ENCODE peak calls at places on chromosomes 7 and 10, in six cellular contexts. One of them, this sample, is unnamed.

GRCh38 chr10:42755028-42755451 is 27.6 kb upstream of the BMS1 start:
- DNase-seq in breast epithelium: no peak
- DNase-seq in activated CD8-positive, alpha-beta T cell treated with anti-CD3 and anti-CD28 coated beads for 36 hours: no peak
- DNase-seq in right atrium auricular region: no peak
- DNase-seq in PC-3: no peak
- DNase-seq in Calu3: peak
- DNase-seq in this sample: no peak

GRCh38 chr10:66813122-66813521 is 112.7 kb upstream of the LRRTM3 start:
- DNase-seq in PC-3: no peak
- DNase-seq in right atrium auricular region: no peak
- DNase-seq in activated CD8-positive, alpha-beta T cell treated with anti-CD3 and anti-CD28 coated beads for 36 hours: no peak
- DNase-seq in Calu3: no peak
- DNase-seq in breast epithelium: no peak
- DNase-seq in this sample: no peak

GRCh38 chr7:66500087-66500486 is 128.6 kb upstream of the KCTD7 start:
- DNase-seq in Calu3: no peak
- DNase-seq in PC-3: no peak
- DNase-seq in right atrium auricular region: no peak
- DNase-seq in activated CD8-positive, alpha-beta T cell treated with anti-CD3 and anti-CD28 coated beads for 36 hours: peak
- DNase-seq in breast epithelium: no peak
- DNase-seq in this sample: no peak

GRCh38 chr7:2018786-2019692 is 213.7 kb downstream of the MAD1L1 start:
- DNase-seq in Calu3: no peak
- DNase-seq in breast epithelium: no peak
- DNase-seq in PC-3: peak
- DNase-seq in activated CD8-positive, alpha-beta T cell treated with anti-CD3 and anti-CD28 coated beads for 36 hours: no peak
- DNase-seq in right atrium auricular region: peak
- DNase-seq in this sample: no peak

GRCh38 chr10:34231441-34232180 is 583.5 kb downstream of the PARD3 start:
- DNase-seq in breast epithelium: no peak
- DNase-seq in activated CD8-positive, alpha-beta T cell treated with anti-CD3 and anti-CD28 coated beads for 36 hours: no peak
- DNase-seq in Calu3: no peak
- DNase-seq in right atrium auricular region: no peak
- DNase-seq in PC-3: no peak
- DNase-seq in this sample: no peak

GRCh38 chr7:37493123-37493522 is 44.5 kb upstream of the ELMO1 start:
- DNase-seq in activated CD8-positive, alpha-beta T cell treated with anti-CD3 and anti-CD28 coated beads for 36 hours: no peak
- DNase-seq in right atrium auricular region: no peak
- DNase-seq in breast epithelium: no peak
- DNase-seq in PC-3: no peak
- DNase-seq in Calu3: no peak
- DNase-seq in this sample: no peak

GRCh38 chr10:126384269-126384873 is 3.9 kb downstream of the ADAM12 start:
- DNase-seq in right atrium auricular region: no peak
- DNase-seq in Calu3: no peak
- DNase-seq in breast epithelium: no peak
- DNase-seq in PC-3: peak
- DNase-seq in activated CD8-positive, alpha-beta T cell treated with anti-CD3 and anti-CD28 coated beads for 36 hours: no peak
- DNase-seq in this sample: no peak

GRCh38 chr10:60101821-60102220 is 195.5 kb upstream of the CCDC6 start:
- DNase-seq in activated CD8-positive, alpha-beta T cell treated with anti-CD3 and anti-CD28 coated beads for 36 hours: no peak
- DNase-seq in Calu3: no peak
- DNase-seq in breast epithelium: no peak
- DNase-seq in PC-3: peak
- DNase-seq in right atrium auricular region: no peak
- DNase-seq in this sample: no peak

GRCh38 chr7:76206633-76207032 is 4.9 kb downstream of the SRRM3 start:
- DNase-seq in breast epithelium: no peak
- DNase-seq in Calu3: peak
- DNase-seq in PC-3: no peak
- DNase-seq in right atrium auricular region: no peak
- DNase-seq in activated CD8-positive, alpha-beta T cell treated with anti-CD3 and anti-CD28 coated beads for 36 hours: no peak
- DNase-seq in this sample: no peak

DNA sequence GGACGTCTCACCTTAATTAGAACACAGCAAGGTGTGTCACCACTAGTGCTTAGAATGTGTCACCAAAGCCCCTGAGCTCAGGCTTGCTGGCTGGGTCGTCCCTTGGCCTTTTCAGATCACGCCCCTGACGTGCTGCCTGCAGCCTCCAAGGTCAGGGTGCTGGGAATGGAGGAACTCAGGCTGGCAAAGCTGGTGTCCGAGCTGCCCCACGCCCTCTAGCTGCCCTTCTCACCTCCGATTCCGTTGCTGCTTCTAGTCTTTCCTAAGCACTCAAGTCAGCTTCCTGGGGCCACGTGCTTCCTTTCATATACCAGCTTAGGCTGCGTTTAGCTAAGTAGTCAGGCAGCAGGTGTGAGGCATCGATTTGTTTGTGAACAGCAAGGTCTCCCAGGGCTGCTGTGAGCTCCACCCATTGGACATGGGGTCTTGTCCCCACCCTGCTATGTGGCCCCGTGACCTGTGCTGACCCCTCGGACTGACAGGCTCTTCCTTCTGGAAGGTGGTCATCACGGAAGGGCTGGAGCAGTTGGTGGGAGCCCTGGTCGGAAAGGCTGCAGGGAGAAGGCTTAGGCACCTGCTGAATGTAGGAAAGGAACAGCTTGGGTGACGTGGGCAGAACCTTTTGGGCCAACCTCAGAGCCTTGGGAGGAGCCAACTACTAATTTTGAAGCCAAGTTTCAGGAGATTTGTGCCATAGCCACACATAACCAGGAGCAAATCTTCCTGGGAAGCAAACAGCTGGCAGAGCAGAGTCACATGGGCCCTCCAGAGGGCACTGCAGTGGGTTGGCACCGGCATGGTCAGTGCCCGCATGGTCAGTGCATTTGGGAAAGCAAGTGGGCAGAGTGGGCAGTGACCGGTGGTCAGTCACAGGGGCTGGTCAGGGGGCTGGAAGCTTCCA is 28.8 kb downstream of the VIPR2 start:
- DNase-seq in breast epithelium: no peak
- DNase-seq in activated CD8-positive, alpha-beta T cell treated with anti-CD3 and anti-CD28 coated beads for 36 hours: no peak
- DNase-seq in Calu3: no peak
- DNase-seq in PC-3: no peak
- DNase-seq in right atrium auricular region: no peak
- DNase-seq in this sample: no peak
- TF ChIP-seq CTCF in breast epithelium: no peak
- TF ChIP-seq CTCF in activated CD8-positive, alpha-beta T cell treated with anti-CD3 and anti-CD28 coated beads for 36 hours: no peak
- TF ChIP-seq CTCF in Calu3: no peak
- TF ChIP-seq CTCF in PC-3: peak
- TF ChIP-seq CTCF in right atrium auricular region: no peak
- TF ChIP-seq CTCF in this sample: no peak

GRCh38 chr10:91799580-91799975 is 1.4 kb downstream of the TNKS2 start:
- DNase-seq in Calu3: no peak
- DNase-seq in PC-3: peak
- DNase-seq in activated CD8-positive, alpha-beta T cell treated with anti-CD3 and anti-CD28 coated beads for 36 hours: no peak
- DNase-seq in right atrium auricular region: no peak
- DNase-seq in breast epithelium: no peak
- DNase-seq in this sample: no peak
- TF ChIP-seq CTCF in Calu3: no peak
- TF ChIP-seq CTCF in PC-3: no peak
- TF ChIP-seq CTCF in activated CD8-positive, alpha-beta T cell treated with anti-CD3 and anti-CD28 coated beads for 36 hours: no peak
- TF ChIP-seq CTCF in right atrium auricular region: no peak
- TF ChIP-seq CTCF in breast epithelium: no peak
- TF ChIP-seq CTCF in this sample: no peak

GRCh38 chr7:24716480-24717246 is 40.6 kb downstream of the GSDME start:
- DNase-seq in PC-3: no peak
- DNase-seq in activated CD8-positive, alpha-beta T cell treated with anti-CD3 and anti-CD28 coated beads for 36 hours: no peak
- DNase-seq in right atrium auricular region: peak
- DNase-seq in Calu3: no peak
- DNase-seq in breast epithelium: no peak
- DNase-seq in this sample: no peak
- TF ChIP-seq CTCF in PC-3: no peak
- TF ChIP-seq CTCF in activated CD8-positive, alpha-beta T cell treated with anti-CD3 and anti-CD28 coated beads for 36 hours: no peak
- TF ChIP-seq CTCF in right atrium auricular region: no peak
- TF ChIP-seq CTCF in Calu3: no peak
- TF ChIP-seq CTCF in breast epithelium: no peak
- TF ChIP-seq CTCF in this sample: no peak

GRCh38 chr10:132304756-132305509 is 2.8 kb downstream of the STK32C start:
- DNase-seq in Calu3: no peak
- DNase-seq in PC-3: no peak
- DNase-seq in activated CD8-positive, alpha-beta T cell treated with anti-CD3 and anti-CD28 coated beads for 36 hours: no peak
- DNase-seq in breast epithelium: no peak
- DNase-seq in right atrium auricular region: no peak
- DNase-seq in this sample: no peak

GRCh38 chr10:132306951-132307751 is 599 bp downstream of the STK32C start:
- DNase-seq in Calu3: peak
- DNase-seq in breast epithelium: peak
- DNase-seq in activated CD8-positive, alpha-beta T cell treated with anti-CD3 and anti-CD28 coated beads for 36 hours: peak
- DNase-seq in PC-3: peak
- DNase-seq in right atrium auricular region: no peak
- DNase-seq in this sample: no peak

GRCh38 chr10:132307823-132308587 is at the start of gene STK32C:
- DNase-seq in PC-3: peak
- DNase-seq in breast epithelium: peak
- DNase-seq in Calu3: peak
- DNase-seq in right atrium auricular region: peak
- DNase-seq in activated CD8-positive, alpha-beta T cell treated with anti-CD3 and anti-CD28 coated beads for 36 hours: peak
- DNase-seq in this sample: peak

GRCh38 chr10:132306341-132306685 is 1.4 kb downstream of the STK32C start:
- DNase-seq in right atrium auricular region: no peak
- DNase-seq in PC-3: no peak
- DNase-seq in activated CD8-positive, alpha-beta T cell treated with anti-CD3 and anti-CD28 coated beads for 36 hours: no peak
- DNase-seq in Calu3: no peak
- DNase-seq in breast epithelium: no peak
- DNase-seq in this sample: no peak

DNA sequence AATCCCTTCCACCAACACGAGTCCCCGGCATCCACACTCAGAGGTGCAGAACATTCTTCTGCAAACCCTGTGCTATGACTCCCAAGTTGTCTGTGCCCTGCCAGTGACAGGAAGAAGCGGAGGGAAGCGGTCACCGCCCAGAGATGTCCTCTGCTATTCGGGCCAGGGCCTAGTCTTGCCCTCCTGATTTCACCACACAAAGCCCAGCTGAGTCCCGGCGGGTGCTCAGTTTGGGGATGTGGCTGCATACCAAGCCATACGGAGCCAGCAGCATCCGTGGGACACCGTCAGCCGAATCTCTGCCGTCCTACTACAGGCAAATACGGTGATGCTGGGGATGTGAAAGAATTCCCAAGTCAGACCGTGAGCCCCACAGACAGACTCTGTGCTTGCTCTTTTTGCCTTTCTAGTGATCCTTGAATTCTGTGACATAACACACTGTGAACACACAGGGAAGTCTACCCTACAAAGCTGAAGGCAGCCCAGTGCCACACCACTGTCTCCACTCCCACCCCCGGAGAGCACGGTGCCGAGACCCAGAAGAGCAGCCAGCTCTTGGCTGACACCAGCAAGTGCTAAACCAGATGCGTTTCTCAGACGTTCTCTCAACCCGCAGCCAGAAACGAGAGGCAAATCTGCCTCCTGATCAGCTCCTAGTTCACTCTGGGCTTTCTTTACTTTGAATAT is 2.0 kb downstream of the STK32C start:
- DNase-seq in Calu3: no peak
- DNase-seq in activated CD8-positive, alpha-beta T cell treated with anti-CD3 and anti-CD28 coated beads for 36 hours: no peak
- DNase-seq in right atrium auricular region: no peak
- DNase-seq in breast epithelium: no peak
- DNase-seq in PC-3: no peak
- DNase-seq in this sample: no peak
- TF ChIP-seq CTCF in Calu3: no peak
- TF ChIP-seq CTCF in activated CD8-positive, alpha-beta T cell treated with anti-CD3 and anti-CD28 coated beads for 36 hours: no peak
- TF ChIP-seq CTCF in right atrium auricular region: no peak
- TF ChIP-seq CTCF in breast epithelium: no peak
- TF ChIP-seq CTCF in PC-3: no peak
- TF ChIP-seq CTCF in this sample: no peak

GRCh38 chr10:8874972-8875371 is 820.5 kb downstream of the GATA3 start:
- DNase-seq in breast epithelium: no peak
- DNase-seq in activated CD8-positive, alpha-beta T cell treated with anti-CD3 and anti-CD28 coated beads for 36 hours: no peak
- DNase-seq in right atrium auricular region: no peak
- DNase-seq in PC-3: peak
- DNase-seq in Calu3: no peak
- DNase-seq in this sample: no peak

GRCh38 chr10:8876171-8876570 is 821.7 kb downstream of the GATA3 start:
- DNase-seq in activated CD8-positive, alpha-beta T cell treated with anti-CD3 and anti-CD28 coated beads for 36 hours: no peak
- DNase-seq in right atrium auricular region: no peak
- DNase-seq in breast epithelium: no peak
- DNase-seq in PC-3: no peak
- DNase-seq in Calu3: no peak
- DNase-seq in this sample: no peak

GRCh38 chr10:8874268-8874667 is 819.8 kb downstream of the GATA3 start:
- DNase-seq in Calu3: no peak
- DNase-seq in right atrium auricular region: no peak
- DNase-seq in breast epithelium: no peak
- DNase-seq in activated CD8-positive, alpha-beta T cell treated with anti-CD3 and anti-CD28 coated beads for 36 hours: no peak
- DNase-seq in PC-3: no peak
- DNase-seq in this sample: no peak

DNA sequence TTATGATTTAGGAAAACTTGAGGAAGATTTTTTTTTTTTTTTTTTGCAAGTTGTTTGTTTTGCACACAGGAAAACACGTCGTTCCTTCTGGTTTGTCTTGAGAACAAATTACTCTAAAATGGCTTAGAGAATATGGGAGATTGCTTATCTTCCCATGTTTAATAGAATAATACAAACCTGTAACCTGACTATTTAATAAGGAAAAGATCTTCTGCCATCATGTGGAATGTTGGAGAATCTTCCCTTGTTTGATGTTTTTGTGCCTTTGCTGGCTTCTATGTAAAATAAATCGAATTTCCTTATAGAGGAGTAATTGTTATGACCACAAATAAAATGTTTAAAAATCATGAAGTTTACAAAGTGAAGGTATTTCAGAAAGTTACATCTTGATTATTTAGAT is 818.8 kb downstream of the GATA3 start:
- DNase-seq in right atrium auricular region: no peak
- DNase-seq in activated CD8-positive, alpha-beta T cell treated with anti-CD3 and anti-CD28 coated beads for 36 hours: no peak
- DNase-seq in PC-3: peak
- DNase-seq in Calu3: no peak
- DNase-seq in breast epithelium: no peak
- DNase-seq in this sample: no peak
- TF ChIP-seq CTCF in right atrium auricular region: peak
- TF ChIP-seq CTCF in activated CD8-positive, alpha-beta T cell treated with anti-CD3 and anti-CD28 coated beads for 36 hours: no peak
- TF ChIP-seq CTCF in PC-3: peak
- TF ChIP-seq CTCF in Calu3: no peak
- TF ChIP-seq CTCF in breast epithelium: peak
- TF ChIP-seq CTCF in this sample: no peak

DNA sequence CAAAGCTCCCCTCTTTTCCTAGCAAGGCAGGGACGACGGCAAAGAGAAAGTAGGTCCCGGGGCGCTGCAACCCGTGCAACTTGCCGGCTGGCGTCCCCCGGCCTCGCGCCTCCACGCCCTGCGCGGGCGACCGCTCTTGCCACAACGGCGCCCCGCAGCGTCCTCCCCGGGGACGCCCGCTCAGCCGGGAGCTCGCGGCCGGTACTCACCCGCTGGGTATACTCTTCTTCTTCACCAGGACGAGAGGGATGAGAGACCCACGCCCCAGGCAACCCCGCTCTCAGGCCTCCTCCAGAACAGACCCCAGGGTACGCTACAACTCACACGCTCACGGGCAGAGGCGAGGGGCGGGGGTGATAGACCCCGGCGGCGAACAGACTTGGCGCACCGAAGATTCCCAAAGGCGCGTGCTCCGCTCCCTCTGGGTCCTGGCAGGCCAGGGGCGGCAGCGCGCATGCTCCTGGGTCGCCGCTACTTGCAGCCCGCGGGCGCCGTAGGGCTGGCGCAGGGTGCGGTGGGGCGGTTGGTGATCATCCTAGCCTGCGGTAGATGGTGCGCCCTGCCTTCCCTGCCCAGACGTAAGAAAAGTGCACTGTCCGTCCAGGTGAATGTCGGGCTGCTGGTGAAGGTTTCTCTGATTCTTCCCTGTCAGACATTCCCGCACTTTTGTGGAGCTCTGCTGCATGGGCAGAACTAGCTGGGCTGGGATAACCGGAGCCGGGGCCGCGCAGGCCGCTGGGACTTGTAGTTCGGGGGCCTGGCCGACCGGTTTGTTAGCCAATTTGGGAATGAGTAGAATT is at the start of gene CC2D2B:
- DNase-seq in Calu3: peak
- DNase-seq in breast epithelium: peak
- DNase-seq in PC-3: peak
- DNase-seq in activated CD8-positive, alpha-beta T cell treated with anti-CD3 and anti-CD28 coated beads for 36 hours: peak
- DNase-seq in right atrium auricular region: peak
- DNase-seq in this sample: peak
- TF ChIP-seq CTCF in Calu3: no peak
- TF ChIP-seq CTCF in breast epithelium: no peak
- TF ChIP-seq CTCF in PC-3: peak
- TF ChIP-seq CTCF in activated CD8-positive, alpha-beta T cell treated with anti-CD3 and anti-CD28 coated beads for 36 hours: no peak
- TF ChIP-seq CTCF in right atrium auricular region: no peak
- TF ChIP-seq CTCF in this sample: no peak

This sample was measured in omental fat pad.